ENCODE peak calls at places on chromosomes 13 and 19, in seven cellular contexts. W is IMR-90, K is lower leg skin, D is body of pancreas, N is A549, O is uterus, B is K562. L is an unnamed sample.

GRCh38 chr19:42178791-42179500 is 38.5 kb downstream of the DEDD2 start:
- DNase-seq in W (no peak), K (no peak), D (no peak), N (peak; percentile 87), O (no peak), B (peak; percentile 37), L (no peak)

GRCh38 chr19:48292798-48293197 is 22.9 kb downstream of the ZNF114 start:
- DNase-seq in W (peak; percentile 93), K (no peak), D (no peak), N (no peak), O (no peak), B (no peak), L (no peak)

GRCh38 chr13:44876782-44877324 is 112.4 kb downstream of the NUFIP1 start:
- DNase-seq in W (no peak), K (no peak), D (no peak), N (no peak), O (no peak), B (peak; percentile 55), L (no peak)

GRCh38 chr13:59527500-59527899 is 636.2 kb downstream of the DIAPH3 start:
- DNase-seq in W (no peak), K (no peak), D (no peak), N (no peak), O (no peak), B (no peak), L (no peak)

GRCh38 chr19:47694466-47695273 is 18.6 kb upstream of the EHD2 start:
- DNase-seq in W (no peak), K (no peak), D (no peak), N (no peak), O (no peak), B (no peak), L (no peak)

GRCh38 chr13:46114599-46114998 is 9.8 kb upstream of the CPB2 start:
- DNase-seq in W (no peak), K (no peak), D (no peak), N (no peak), O (no peak), B (no peak), L (no peak)

GRCh38 chr19:14614099-14614412 is 31.2 kb downstream of the CLEC17A start:
- DNase-seq in W (no peak), K (no peak), D (no peak), N (no peak), O (no peak), B (peak; percentile 22), L (no peak)

GRCh38 chr13:78326608-78327007 is 276.7 kb downstream of the POU4F1 start:
- DNase-seq in W (no peak), K (no peak), D (no peak), N (no peak), O (no peak), B (no peak), L (no peak)

GRCh38 chr13:97205971-97206370 is 16.2 kb upstream of the MBNL2 start:
- DNase-seq in W (peak; percentile 68), K (no peak), D (no peak), N (peak; percentile 22), O (no peak), B (no peak), L (no peak)

GRCh38 chr13:93687261-93687660 is 460.7 kb downstream of the GPC6 start:
- DNase-seq in W (peak; percentile 75), K (no peak), D (no peak), N (no peak), O (no peak), B (no peak), L (no peak)

GRCh38 chr13:111114362-111115050 is 604 bp upstream of the ARHGEF7 start:
- DNase-seq in W (peak; percentile 43), K (peak; percentile 93), D (peak; percentile 40), N (no peak), O (peak; percentile 55), B (no peak), L (peak; percentile 40)

GRCh38 chr13:51834581-51835158 is 10.3 kb downstream of the TMEM272 start:
- DNase-seq in W (no peak), K (no peak), D (no peak), N (no peak), O (no peak), B (no peak), L (no peak)

GRCh38 chr19:32870154-32870573 is 597 bp upstream of the SLC7A9 start:
- DNase-seq in W (no peak), K (peak; percentile 72), D (no peak), N (no peak), O (no peak), B (no peak), L (no peak)

GRCh38 chr13:24875566-24875965 is 111.6 kb downstream of the RNF17 start:
- DNase-seq in W (no peak), K (no peak), D (no peak), N (no peak), O (no peak), B (no peak), L (no peak)

GRCh38 chr19:48726573-48726972 is 7.0 kb upstream of the MAMSTR start:
- DNase-seq in W (no peak), K (no peak), D (no peak), N (no peak), O (no peak), B (no peak), L (no peak)

GRCh38 chr13:69579351-69579750 is 528.3 kb upstream of the ATXN8OS start:
- DNase-seq in W (no peak), K (no peak), D (no peak), N (no peak), O (no peak), B (peak; percentile 2), L (no peak)

GRCh38 chr19:14167594-14168138 is 31.3 kb upstream of the ASF1B start:
- DNase-seq in W (no peak), K (no peak), D (no peak), N (no peak), O (no peak), B (no peak), L (no peak)

GRCh38 chr13:113585828-113586355 is 1.3 kb downstream of the TFDP1 start:
- DNase-seq in W (no peak), K (peak; percentile 67), D (no peak), N (no peak), O (no peak), B (peak; percentile 24), L (peak; percentile 42)

GRCh38 chr13:98129059-98129741 is 13.7 kb upstream of the FARP1 start:
- DNase-seq in W (peak; percentile 77), K (no peak), D (no peak), N (no peak), O (no peak), B (no peak), L (no peak)

GRCh38 chr19:46081928-46082727 is 41.3 kb upstream of the IGFL4 start:
- DNase-seq in W (peak; percentile 67), K (no peak), D (peak; percentile 40), N (peak; percentile 70), O (peak; percentile 30), B (peak; percentile 36), L (peak; percentile 55)

GRCh38 chr13:80036845-80037504 is 304.0 kb downstream of the SPRY2 start:
- DNase-seq in W (no peak), K (no peak), D (no peak), N (no peak), O (no peak), B (no peak), L (no peak)

GRCh38 chr19:48391100-48392005 is at the start of gene KDELR1:
- DNase-seq in W (peak; percentile 60), K (peak; percentile 94), D (peak; percentile 80), N (peak; percentile 78), O (peak; percentile 75), B (peak; percentile 78), L (peak; percentile 82)

GRCh38 chr13:66805657-66806056 is 424.5 kb downstream of the PCDH9 start:
- DNase-seq in W (peak; percentile 54), K (no peak), D (peak; percentile 15), N (no peak), O (no peak), B (no peak), L (peak; percentile 71)

GRCh38 chr19:2523630-2524311 is 47.8 kb downstream of the GADD45B start:
- DNase-seq in W (peak; percentile 41), K (no peak), D (no peak), N (peak; percentile 69), O (no peak), B (no peak), L (no peak)

GRCh38 chr13:51996660-51997059 is 14.6 kb downstream of the ATP7B start:
- DNase-seq in W (no peak), K (no peak), D (no peak), N (no peak), O (no peak), B (peak; percentile 66), L (no peak)

GRCh38 chr13:46124967-46125933 is 20.4 kb upstream of the CPB2 start:
- DNase-seq in W (no peak), K (no peak), D (no peak), N (no peak), O (no peak), B (peak; percentile 49), L (no peak)

GRCh38 chr19:6963937-6964336 is 57.3 kb downstream of the MBD3L2B start:
- DNase-seq in W (no peak), K (no peak), D (peak; percentile 13), N (no peak), O (no peak), B (peak; percentile 30), L (peak; percentile 21)

GRCh38 chr13:50388481-50388880 is 373.2 kb downstream of the KCNRG start:
- DNase-seq in W (no peak), K (no peak), D (no peak), N (no peak), O (no peak), B (no peak), L (no peak)

GRCh38 chr13:113449693-113450347 is 3.5 kb downstream of the ADPRHL1 start:
- DNase-seq in W (no peak), K (no peak), D (no peak), N (no peak), O (no peak), B (peak; percentile 5), L (no peak)

GRCh38 chr13:77022341-77022740 is 4.6 kb downstream of the FBXL3 start:
- DNase-seq in W (peak; percentile 43), K (no peak), D (no peak), N (no peak), O (no peak), B (no peak), L (no peak)

GRCh38 chr19:12751635-12752034 is at the start of gene BEST2:
- DNase-seq in W (no peak), K (no peak), D (no peak), N (no peak), O (no peak), B (no peak), L (no peak)
- TF ChIP-seq POLR2A in W (no peak), K (no peak), D (no peak), N (no peak), O (no peak), B (no peak), L (no peak)

GRCh38 chr19:54707932-54708331 is 16.3 kb upstream of the KIR3DL3 start:
- DNase-seq in W (no peak), K (no peak), D (no peak), N (no peak), O (no peak), B (no peak), L (no peak)
- TF ChIP-seq POLR2A in W (no peak), K (no peak), D (no peak), N (no peak), O (no peak), B (no peak), L (no peak)

GRCh38 chr19:5839312-5840017 is at the start of gene FUT6:
- DNase-seq in W (no peak), K (no peak), D (no peak), N (no peak), O (no peak), B (no peak), L (no peak)
- TF ChIP-seq POLR2A in W (no peak), K (no peak), D (no peak), N (no peak), O (no peak), B (no peak), L (no peak)

GRCh38 chr13:33183431-33184130 is 102.0 kb downstream of the STARD13 start:
- DNase-seq in W (peak; percentile 77), K (no peak), D (no peak), N (no peak), O (no peak), B (no peak), L (no peak)
- TF ChIP-seq POLR2A in W (no peak), K (no peak), D (no peak), N (no peak), O (no peak), B (no peak), L (no peak)